ENCODE peak calls at places on chromosomes 6 and 20, in five cellular contexts. One of them, this sample, is unnamed.

GRCh38 chr6:21871831-21872230 is 278.3 kb downstream of the SOX4 start:
- DNase-seq in adrenal gland: no peak
- DNase-seq in GM13977: no peak
- DNase-seq in GM03348: no peak
- DNase-seq in midbrain: no peak
- DNase-seq in this sample: no peak

GRCh38 chr6:146850981-146851380 is 252.2 kb downstream of the ADGB start:
- DNase-seq in adrenal gland: no peak
- DNase-seq in GM13977: no peak
- DNase-seq in GM03348: no peak
- DNase-seq in midbrain: no peak
- DNase-seq in this sample: no peak

GRCh38 chr6:169406794-169407193 is 153.1 kb upstream of the THBS2 start:
- DNase-seq in adrenal gland: no peak
- DNase-seq in GM13977: no peak
- DNase-seq in GM03348: peak
- DNase-seq in midbrain: no peak
- DNase-seq in this sample: no peak

GRCh38 chr6:33477864-33478263 is 23.5 kb downstream of the ZBTB9 start:
- DNase-seq in adrenal gland: no peak
- DNase-seq in GM13977: no peak
- DNase-seq in GM03348: no peak
- DNase-seq in midbrain: no peak
- DNase-seq in this sample: no peak

GRCh38 chr20:32158943-32159660 is 48.4 kb downstream of the PLAGL2 start:
- DNase-seq in adrenal gland: no peak
- DNase-seq in GM13977: no peak
- DNase-seq in GM03348: no peak
- DNase-seq in midbrain: no peak
- DNase-seq in this sample: no peak

GRCh38 chr6:34247481-34248197 is 1.2 kb downstream of the SMIM29 start:
- DNase-seq in adrenal gland: no peak
- DNase-seq in GM13977: peak
- DNase-seq in GM03348: peak
- DNase-seq in midbrain: no peak
- DNase-seq in this sample: no peak

GRCh38 chr6:106187424-106187982 is 101.4 kb downstream of the PRDM1 start:
- DNase-seq in adrenal gland: no peak
- DNase-seq in GM13977: no peak
- DNase-seq in GM03348: no peak
- DNase-seq in midbrain: no peak
- DNase-seq in this sample: no peak

GRCh38 chr6:22880686-22881433 is 311.5 kb downstream of the HDGFL1 start:
- DNase-seq in adrenal gland: no peak
- DNase-seq in GM13977: no peak
- DNase-seq in GM03348: peak
- DNase-seq in midbrain: no peak
- DNase-seq in this sample: no peak

GRCh38 chr20:37630993-37631392 is 62.8 kb upstream of the CTNNBL1 start:
- DNase-seq in adrenal gland: no peak
- DNase-seq in GM13977: no peak
- DNase-seq in GM03348: no peak
- DNase-seq in midbrain: no peak
- DNase-seq in this sample: no peak

This sample was measured in CD14-positive monocyte.